ENCODE peak calls at places on chromosomes 2 and 18, in six cellular contexts. One of them, this sample, is unnamed. For H3K9me3, H3K36me3 and H3K4me1, the result is how much of the 10 kb centered on the place peaks cover.

GRCh38 chr2:43370705-43371104 is 144.3 kb upstream of the ZFP36L2 start:
- DNase-seq in gastrocnemius medialis: no peak
- DNase-seq in ovary: no peak
- DNase-seq in cardiac muscle cell: no peak
- DNase-seq in thoracic aorta: no peak
- DNase-seq in GM23248: no peak
- DNase-seq in this sample: no peak

GRCh38 chr2:197121756-197122385 is 188.7 kb downstream of the ANKRD44 start:
- DNase-seq in cardiac muscle cell: no peak
- DNase-seq in ovary: no peak
- DNase-seq in gastrocnemius medialis: no peak
- DNase-seq in thoracic aorta: no peak
- DNase-seq in GM23248: no peak
- DNase-seq in this sample: no peak

GRCh38 chr18:72830109-72830508 is 37.7 kb downstream of the NETO1 start:
- DNase-seq in thoracic aorta: no peak
- DNase-seq in ovary: no peak
- DNase-seq in GM23248: peak
- DNase-seq in cardiac muscle cell: peak
- DNase-seq in gastrocnemius medialis: no peak
- DNase-seq in this sample: no peak

GRCh38 chr2:105917688-105918087 is 173.0 kb downstream of the NCK2 start:
- DNase-seq in cardiac muscle cell: no peak
- DNase-seq in ovary: no peak
- DNase-seq in GM23248: no peak
- DNase-seq in gastrocnemius medialis: no peak
- DNase-seq in thoracic aorta: no peak
- DNase-seq in this sample: no peak

GRCh38 chr18:12317664-12318333 is 9.8 kb downstream of the TUBB6 start:
- DNase-seq in gastrocnemius medialis: no peak
- DNase-seq in thoracic aorta: no peak
- DNase-seq in ovary: no peak
- DNase-seq in cardiac muscle cell: no peak
- DNase-seq in GM23248: peak
- DNase-seq in this sample: no peak

GRCh38 chr2:1049691-1050090 is 99.0 kb downstream of the SNTG2 start:
- DNase-seq in thoracic aorta: no peak
- DNase-seq in GM23248: peak
- DNase-seq in cardiac muscle cell: no peak
- DNase-seq in ovary: no peak
- DNase-seq in gastrocnemius medialis: no peak
- DNase-seq in this sample: no peak

GRCh38 chr18:62784966-62785413 is 69.6 kb downstream of the PHLPP1 start:
- DNase-seq in cardiac muscle cell: no peak
- DNase-seq in GM23248: peak
- DNase-seq in gastrocnemius medialis: no peak
- DNase-seq in thoracic aorta: no peak
- DNase-seq in ovary: peak
- DNase-seq in this sample: no peak

GRCh38 chr2:26193578-26194231 is 20.8 kb downstream of the GAREM2 start:
- DNase-seq in thoracic aorta: no peak
- DNase-seq in gastrocnemius medialis: no peak
- DNase-seq in ovary: no peak
- DNase-seq in cardiac muscle cell: no peak
- DNase-seq in GM23248: peak
- DNase-seq in this sample: no peak

GRCh38 chr2:135991861-135992260 is 6.4 kb upstream of the DARS1 start:
- DNase-seq in ovary: no peak
- DNase-seq in gastrocnemius medialis: no peak
- DNase-seq in cardiac muscle cell: no peak
- DNase-seq in GM23248: no peak
- DNase-seq in thoracic aorta: no peak
- DNase-seq in this sample: no peak

GRCh38 chr2:1371066-1371465 is 42.2 kb upstream of the TPO start:
- DNase-seq in ovary: no peak
- DNase-seq in cardiac muscle cell: no peak
- DNase-seq in GM23248: no peak
- DNase-seq in gastrocnemius medialis: no peak
- DNase-seq in thoracic aorta: no peak
- DNase-seq in this sample: no peak

GRCh38 chr2:49291619-49292018 is 137.3 kb upstream of the FSHR start:
- DNase-seq in gastrocnemius medialis: no peak
- DNase-seq in thoracic aorta: no peak
- DNase-seq in cardiac muscle cell: no peak
- DNase-seq in GM23248: no peak
- DNase-seq in ovary: no peak
- DNase-seq in this sample: no peak

GRCh38 chr2:215517391-215517790 is 81.5 kb upstream of the FN1 start:
- DNase-seq in GM23248: no peak
- DNase-seq in thoracic aorta: no peak
- DNase-seq in gastrocnemius medialis: no peak
- DNase-seq in cardiac muscle cell: no peak
- DNase-seq in ovary: no peak
- DNase-seq in this sample: no peak

GRCh38 chr2:185374878-185375277 is 363.7 kb upstream of the FSIP2 start:
- DNase-seq in GM23248: no peak
- DNase-seq in thoracic aorta: no peak
- DNase-seq in gastrocnemius medialis: no peak
- DNase-seq in ovary: no peak
- DNase-seq in cardiac muscle cell: no peak
- DNase-seq in this sample: no peak

GRCh38 chr2:63790913-63791312 is 50.8 kb upstream of the UGP2 start:
- DNase-seq in thoracic aorta: no peak
- DNase-seq in ovary: no peak
- DNase-seq in GM23248: peak
- DNase-seq in gastrocnemius medialis: no peak
- DNase-seq in cardiac muscle cell: no peak
- DNase-seq in this sample: no peak

GRCh38 chr2:109173311-109174171 is 44.5 kb downstream of the SH3RF3 start:
- DNase-seq in ovary: peak
- DNase-seq in cardiac muscle cell: peak
- DNase-seq in thoracic aorta: peak
- DNase-seq in gastrocnemius medialis: peak
- DNase-seq in GM23248: peak
- DNase-seq in this sample: peak

GRCh38 chr18:23208600-23208999 is 73.3 kb downstream of the CABLES1 start:
- DNase-seq in ovary: no peak
- DNase-seq in GM23248: no peak
- DNase-seq in gastrocnemius medialis: no peak
- DNase-seq in thoracic aorta: no peak
- DNase-seq in cardiac muscle cell: no peak
- DNase-seq in this sample: no peak

GRCh38 chr2:7490672-7491071 is 573.5 kb downstream of the RNF144A start:
- DNase-seq in GM23248: no peak
- DNase-seq in ovary: no peak
- DNase-seq in cardiac muscle cell: no peak
- DNase-seq in thoracic aorta: no peak
- DNase-seq in gastrocnemius medialis: no peak
- DNase-seq in this sample: no peak

GRCh38 chr2:45759310-45759851 is 107.9 kb downstream of the PRKCE start:
- DNase-seq in ovary: no peak
- DNase-seq in GM23248: peak
- DNase-seq in gastrocnemius medialis: peak
- DNase-seq in cardiac muscle cell: peak
- DNase-seq in thoracic aorta: no peak
- DNase-seq in this sample: no peak

GRCh38 chr2:62968168-62968567 is 82.5 kb upstream of the OTX1 start:
- DNase-seq in ovary: no peak
- DNase-seq in GM23248: no peak
- DNase-seq in thoracic aorta: no peak
- DNase-seq in gastrocnemius medialis: no peak
- DNase-seq in cardiac muscle cell: no peak
- DNase-seq in this sample: no peak

GRCh38 chr2:11617984-11618707 is 51.8 kb downstream of the NTSR2 start:
- DNase-seq in thoracic aorta: no peak
- DNase-seq in GM23248: no peak
- DNase-seq in gastrocnemius medialis: no peak
- DNase-seq in cardiac muscle cell: no peak
- DNase-seq in ovary: no peak
- DNase-seq in this sample: no peak

GRCh38 chr2:105294844-105295481 is 34.6 kb downstream of the TGFBRAP1 start:
- DNase-seq in ovary: peak
- DNase-seq in cardiac muscle cell: peak
- DNase-seq in gastrocnemius medialis: no peak
- DNase-seq in GM23248: peak
- DNase-seq in thoracic aorta: no peak
- DNase-seq in this sample: no peak

GRCh38 chr2:190188289-190188688 is 125.8 kb upstream of the MSTN start:
- DNase-seq in ovary: no peak
- DNase-seq in thoracic aorta: no peak
- DNase-seq in cardiac muscle cell: no peak
- DNase-seq in GM23248: no peak
- DNase-seq in gastrocnemius medialis: no peak
- DNase-seq in this sample: no peak

GRCh38 chr2:240635116-240635997 is 10.1 kb downstream of the GPR35 start:
- DNase-seq in cardiac muscle cell: no peak
- DNase-seq in thoracic aorta: no peak
- DNase-seq in gastrocnemius medialis: no peak
- DNase-seq in ovary: peak
- DNase-seq in GM23248: no peak
- DNase-seq in this sample: no peak
- H3K9me3 ChIP-seq in cardiac muscle cell: under half
- H3K9me3 ChIP-seq in thoracic aorta: under half
- H3K9me3 ChIP-seq in gastrocnemius medialis: under half
- H3K9me3 ChIP-seq in ovary: under half
- H3K9me3 ChIP-seq in GM23248: under half
- H3K9me3 ChIP-seq in this sample: under half

DNA sequence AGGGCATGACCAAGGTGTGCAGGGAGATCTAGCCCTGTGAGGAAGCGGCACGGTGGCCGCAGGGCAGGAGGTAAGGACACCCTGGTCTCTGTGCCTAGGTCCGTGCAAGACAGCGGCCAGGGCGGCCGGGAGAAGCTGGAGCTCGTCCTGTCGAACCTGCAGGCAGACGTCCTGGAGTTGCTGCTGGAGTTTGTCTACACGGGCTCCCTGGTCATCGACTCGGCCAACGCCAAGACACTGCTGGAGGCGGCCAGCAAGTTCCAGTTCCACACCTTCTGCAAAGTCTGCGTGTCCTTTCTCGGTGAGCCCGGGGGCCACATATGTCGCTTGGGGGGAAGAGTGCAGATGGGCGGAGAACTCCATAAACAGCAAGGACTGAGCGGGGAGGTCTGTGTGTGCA is 235.3 kb downstream of the ATAD2B start:
- DNase-seq in GM23248: no peak
- DNase-seq in cardiac muscle cell: no peak
- DNase-seq in ovary: no peak
- DNase-seq in thoracic aorta: no peak
- DNase-seq in gastrocnemius medialis: no peak
- DNase-seq in this sample: no peak
- H3K36me3 ChIP-seq in GM23248: under half
- H3K36me3 ChIP-seq in cardiac muscle cell: under half
- H3K36me3 ChIP-seq in ovary: under half
- H3K36me3 ChIP-seq in thoracic aorta: under half
- H3K36me3 ChIP-seq in gastrocnemius medialis: under half
- H3K36me3 ChIP-seq in this sample: under half

DNA sequence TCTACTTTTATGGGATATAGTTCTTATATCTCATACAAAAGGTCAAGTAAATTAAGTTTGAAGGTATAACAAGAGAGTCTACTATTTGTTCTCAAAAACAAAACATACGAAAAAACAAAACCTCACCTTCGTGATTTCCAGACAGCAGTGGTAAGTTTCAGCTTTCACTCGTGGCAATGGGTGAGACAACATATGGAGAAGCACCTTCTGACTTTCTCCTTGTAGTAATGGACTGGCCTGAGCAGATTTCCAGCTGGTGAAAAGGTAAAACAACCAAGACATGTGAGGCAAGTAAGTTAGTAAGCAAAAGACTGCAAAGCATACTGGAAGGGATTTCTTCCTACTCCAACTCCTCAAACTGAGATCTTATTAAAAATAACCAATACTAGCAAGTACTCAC is 39.6 kb downstream of the RTTN start:
- DNase-seq in ovary: no peak
- DNase-seq in gastrocnemius medialis: no peak
- DNase-seq in thoracic aorta: no peak
- DNase-seq in cardiac muscle cell: no peak
- DNase-seq in GM23248: no peak
- DNase-seq in this sample: no peak
- H3K4me1 ChIP-seq in ovary: under half
- H3K4me1 ChIP-seq in gastrocnemius medialis: under half
- H3K4me1 ChIP-seq in thoracic aorta: under half
- H3K4me1 ChIP-seq in cardiac muscle cell: under half
- H3K4me1 ChIP-seq in GM23248: under half
- H3K4me1 ChIP-seq in this sample: under half

GRCh38 chr2:219460424-219460926 is 25.8 kb downstream of the SPEG start:
- DNase-seq in GM23248: peak
- DNase-seq in gastrocnemius medialis: peak
- DNase-seq in thoracic aorta: peak
- DNase-seq in cardiac muscle cell: peak
- DNase-seq in ovary: peak
- DNase-seq in this sample: no peak

GRCh38 chr2:219461061-219461514 is 26.4 kb downstream of the SPEG start:
- DNase-seq in thoracic aorta: no peak
- DNase-seq in cardiac muscle cell: peak
- DNase-seq in ovary: peak
- DNase-seq in GM23248: no peak
- DNase-seq in gastrocnemius medialis: peak
- DNase-seq in this sample: no peak

GRCh38 chr2:219458996-219459395 is 24.4 kb downstream of the SPEG start:
- DNase-seq in cardiac muscle cell: no peak
- DNase-seq in ovary: no peak
- DNase-seq in GM23248: no peak
- DNase-seq in thoracic aorta: no peak
- DNase-seq in gastrocnemius medialis: no peak
- DNase-seq in this sample: no peak

GRCh38 chr2:219457784-219458369 is 23.2 kb downstream of the SPEG start:
- DNase-seq in ovary: no peak
- DNase-seq in GM23248: peak
- DNase-seq in gastrocnemius medialis: peak
- DNase-seq in thoracic aorta: no peak
- DNase-seq in cardiac muscle cell: peak
- DNase-seq in this sample: no peak

DNA sequence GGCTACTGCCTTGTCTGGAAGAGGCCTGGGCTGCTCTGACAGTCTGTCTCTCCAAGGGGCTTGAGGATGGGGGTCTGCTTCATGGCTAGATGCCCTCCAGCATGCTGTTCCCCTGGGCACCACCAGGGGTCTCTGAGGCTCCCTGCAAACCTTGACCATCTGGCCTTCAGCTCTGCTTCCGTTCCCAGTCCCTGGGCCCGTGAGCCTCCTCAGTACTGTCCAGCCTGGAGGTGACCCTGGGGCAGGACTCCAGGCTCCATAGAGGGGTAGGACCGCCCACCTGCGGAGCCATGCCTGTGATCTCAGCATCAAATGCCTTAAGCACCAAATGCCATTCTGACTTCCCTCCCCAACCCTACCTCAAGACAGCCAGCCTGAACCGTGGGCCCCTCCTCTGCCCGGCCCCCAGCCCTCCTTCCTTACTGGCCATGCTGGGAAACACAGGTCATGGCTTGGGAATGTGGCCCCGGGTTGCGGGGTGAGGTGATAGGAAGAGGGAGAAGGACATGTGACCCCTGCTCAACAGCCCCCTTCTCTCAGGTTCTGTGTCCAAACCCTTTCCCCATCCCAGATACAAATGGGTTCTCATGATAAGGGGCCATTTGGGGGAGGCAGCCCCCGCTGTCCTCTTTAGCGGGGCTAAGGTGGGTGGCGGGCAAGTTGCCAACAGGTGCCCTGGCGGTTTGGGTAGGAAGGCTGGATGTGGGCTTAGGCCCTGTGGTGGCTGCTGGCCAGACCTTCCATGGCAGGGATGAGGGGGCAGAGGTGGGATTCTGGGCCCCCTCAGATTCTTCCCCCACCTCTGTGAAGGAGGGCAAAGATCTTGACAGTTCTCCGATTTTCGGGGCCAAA is 25.0 kb downstream of the SPEG start:
- DNase-seq in thoracic aorta: no peak
- DNase-seq in gastrocnemius medialis: peak
- DNase-seq in cardiac muscle cell: peak
- DNase-seq in GM23248: peak
- DNase-seq in ovary: peak
- DNase-seq in this sample: peak
- H3K9me3 ChIP-seq in thoracic aorta: under half
- H3K9me3 ChIP-seq in gastrocnemius medialis: under half
- H3K9me3 ChIP-seq in cardiac muscle cell: under half
- H3K9me3 ChIP-seq in GM23248: under half
- H3K9me3 ChIP-seq in ovary: under half
- H3K9me3 ChIP-seq in this sample: under half

This sample was measured in lung.